ENCODE peak calls at places on chromosomes 6 and 20, in nine cellular contexts. One of them, this sample, is unnamed.

GRCh38 chr20:61297981-61298380 is 45.9 kb downstream of the CDH4 start:
- DNase-seq in IMR-90: peak; percentile 35
- DNase-seq in CD8-positive, alpha-beta memory T cell: no peak
- DNase-seq in CD4-positive, alpha-beta memory T cell: no peak
- DNase-seq in cardiac muscle cell: no peak
- DNase-seq in HepG2: no peak
- DNase-seq in ovary: no peak
- DNase-seq in HCT116: no peak
- DNase-seq in neuronal stem cell: no peak
- DNase-seq in this sample: peak; percentile 96

GRCh38 chr6:42201382-42201781 is 6.6 kb upstream of the GUCA1B start:
- DNase-seq in IMR-90: peak; percentile 30
- DNase-seq in CD8-positive, alpha-beta memory T cell: no peak
- DNase-seq in CD4-positive, alpha-beta memory T cell: no peak
- DNase-seq in cardiac muscle cell: no peak
- DNase-seq in HepG2: no peak
- DNase-seq in ovary: no peak
- DNase-seq in HCT116: no peak
- DNase-seq in neuronal stem cell: no peak
- DNase-seq in this sample: peak; percentile 45

GRCh38 chr20:41480054-41480770 is 113.6 kb upstream of the EMILIN3 start:
- DNase-seq in IMR-90: no peak
- DNase-seq in CD8-positive, alpha-beta memory T cell: no peak
- DNase-seq in CD4-positive, alpha-beta memory T cell: no peak
- DNase-seq in cardiac muscle cell: peak; percentile 12
- DNase-seq in HepG2: no peak
- DNase-seq in ovary: no peak
- DNase-seq in HCT116: no peak
- DNase-seq in neuronal stem cell: no peak
- DNase-seq in this sample: no peak

GRCh38 chr6:160121981-160122380 is 366 bp downstream of the SLC22A1 start:
- DNase-seq in IMR-90: no peak
- DNase-seq in CD8-positive, alpha-beta memory T cell: no peak
- DNase-seq in CD4-positive, alpha-beta memory T cell: no peak
- DNase-seq in cardiac muscle cell: no peak
- DNase-seq in HepG2: no peak
- DNase-seq in ovary: no peak
- DNase-seq in HCT116: no peak
- DNase-seq in neuronal stem cell: no peak
- DNase-seq in this sample: no peak

GRCh38 chr20:2762578-2763131 is 37.8 kb downstream of the CPXM1 start:
- DNase-seq in IMR-90: no peak
- DNase-seq in CD8-positive, alpha-beta memory T cell: no peak
- DNase-seq in CD4-positive, alpha-beta memory T cell: no peak
- DNase-seq in cardiac muscle cell: no peak
- DNase-seq in HepG2: no peak
- DNase-seq in ovary: no peak
- DNase-seq in HCT116: no peak
- DNase-seq in neuronal stem cell: no peak
- DNase-seq in this sample: no peak

GRCh38 chr20:51022803-51023616 is at the start of gene KCNG1:
- DNase-seq in IMR-90: peak; percentile 75
- DNase-seq in CD8-positive, alpha-beta memory T cell: no peak
- DNase-seq in CD4-positive, alpha-beta memory T cell: peak; percentile 1
- DNase-seq in cardiac muscle cell: peak; percentile 95
- DNase-seq in HepG2: no peak
- DNase-seq in ovary: no peak
- DNase-seq in HCT116: peak; percentile 49
- DNase-seq in neuronal stem cell: peak; percentile 78
- DNase-seq in this sample: peak; percentile 67

GRCh38 chr6:37531026-37531425 is 31.3 kb upstream of the CCDC167 start:
- DNase-seq in IMR-90: peak; percentile 43
- DNase-seq in CD8-positive, alpha-beta memory T cell: no peak
- DNase-seq in CD4-positive, alpha-beta memory T cell: no peak
- DNase-seq in cardiac muscle cell: no peak
- DNase-seq in HepG2: no peak
- DNase-seq in ovary: no peak
- DNase-seq in HCT116: no peak
- DNase-seq in neuronal stem cell: no peak
- DNase-seq in this sample: peak; percentile 77

GRCh38 chr6:104409913-104410312 is 449.8 kb downstream of the HACE1 start:
- DNase-seq in IMR-90: no peak
- DNase-seq in CD8-positive, alpha-beta memory T cell: no peak
- DNase-seq in CD4-positive, alpha-beta memory T cell: no peak
- DNase-seq in cardiac muscle cell: no peak
- DNase-seq in HepG2: no peak
- DNase-seq in ovary: no peak
- DNase-seq in HCT116: no peak
- DNase-seq in neuronal stem cell: no peak
- DNase-seq in this sample: no peak

GRCh38 chr6:96153775-96154174 is 138.0 kb downstream of the FUT9 start:
- DNase-seq in IMR-90: no peak
- DNase-seq in CD8-positive, alpha-beta memory T cell: no peak
- DNase-seq in CD4-positive, alpha-beta memory T cell: no peak
- DNase-seq in cardiac muscle cell: no peak
- DNase-seq in HepG2: no peak
- DNase-seq in ovary: no peak
- DNase-seq in HCT116: no peak
- DNase-seq in neuronal stem cell: no peak
- DNase-seq in this sample: no peak

GRCh38 chr6:125872259-125872921 is 81.6 kb downstream of the NCOA7 start:
- DNase-seq in IMR-90: peak; percentile 25
- DNase-seq in CD8-positive, alpha-beta memory T cell: no peak
- DNase-seq in CD4-positive, alpha-beta memory T cell: no peak
- DNase-seq in cardiac muscle cell: no peak
- DNase-seq in HepG2: no peak
- DNase-seq in ovary: no peak
- DNase-seq in HCT116: no peak
- DNase-seq in neuronal stem cell: no peak
- DNase-seq in this sample: peak; percentile 56

GRCh38 chr6:134211297-134211696 is 106.6 kb downstream of the SGK1 start:
- DNase-seq in IMR-90: no peak
- DNase-seq in CD8-positive, alpha-beta memory T cell: no peak
- DNase-seq in CD4-positive, alpha-beta memory T cell: no peak
- DNase-seq in cardiac muscle cell: no peak
- DNase-seq in HepG2: no peak
- DNase-seq in ovary: no peak
- DNase-seq in HCT116: no peak
- DNase-seq in neuronal stem cell: no peak
- DNase-seq in this sample: no peak

GRCh38 chr6:108408453-108408852 is 113.6 kb downstream of the AFG1L start:
- DNase-seq in IMR-90: peak; percentile 38
- DNase-seq in CD8-positive, alpha-beta memory T cell: no peak
- DNase-seq in CD4-positive, alpha-beta memory T cell: no peak
- DNase-seq in cardiac muscle cell: no peak
- DNase-seq in HepG2: peak; percentile 20
- DNase-seq in ovary: no peak
- DNase-seq in HCT116: no peak
- DNase-seq in neuronal stem cell: no peak
- DNase-seq in this sample: peak; percentile 42

GRCh38 chr20:22728146-22728745 is 143.9 kb upstream of the FOXA2 start:
- DNase-seq in IMR-90: no peak
- DNase-seq in CD8-positive, alpha-beta memory T cell: no peak
- DNase-seq in CD4-positive, alpha-beta memory T cell: no peak
- DNase-seq in cardiac muscle cell: no peak
- DNase-seq in HepG2: no peak
- DNase-seq in ovary: no peak
- DNase-seq in HCT116: no peak
- DNase-seq in neuronal stem cell: no peak
- DNase-seq in this sample: no peak

GRCh38 chr20:2688041-2688591 is 4.5 kb upstream of the EBF4 start:
- DNase-seq in IMR-90: peak; percentile 29
- DNase-seq in CD8-positive, alpha-beta memory T cell: peak; percentile 84
- DNase-seq in CD4-positive, alpha-beta memory T cell: peak; percentile 84
- DNase-seq in cardiac muscle cell: peak; percentile 74
- DNase-seq in HepG2: no peak
- DNase-seq in ovary: peak; percentile 49
- DNase-seq in HCT116: peak; percentile 15
- DNase-seq in neuronal stem cell: no peak
- DNase-seq in this sample: peak; percentile 51

GRCh38 chr20:45611054-45611453 is 18.5 kb upstream of the WFDC10A start:
- DNase-seq in IMR-90: peak; percentile 75
- DNase-seq in CD8-positive, alpha-beta memory T cell: no peak
- DNase-seq in CD4-positive, alpha-beta memory T cell: no peak
- DNase-seq in cardiac muscle cell: no peak
- DNase-seq in HepG2: no peak
- DNase-seq in ovary: no peak
- DNase-seq in HCT116: peak; percentile 39
- DNase-seq in neuronal stem cell: no peak
- DNase-seq in this sample: peak; percentile 88

GRCh38 chr20:4112490-4113420 is 97.4 kb upstream of the RNF24 start:
- DNase-seq in IMR-90: peak; percentile 58
- DNase-seq in CD8-positive, alpha-beta memory T cell: no peak
- DNase-seq in CD4-positive, alpha-beta memory T cell: no peak
- DNase-seq in cardiac muscle cell: no peak
- DNase-seq in HepG2: no peak
- DNase-seq in ovary: peak; percentile 52
- DNase-seq in HCT116: no peak
- DNase-seq in neuronal stem cell: no peak
- DNase-seq in this sample: peak; percentile 65

GRCh38 chr6:128111096-128111495 is 210.2 kb upstream of the THEMIS start:
- DNase-seq in IMR-90: peak; percentile 5
- DNase-seq in CD8-positive, alpha-beta memory T cell: no peak
- DNase-seq in CD4-positive, alpha-beta memory T cell: no peak
- DNase-seq in cardiac muscle cell: no peak
- DNase-seq in HepG2: no peak
- DNase-seq in ovary: no peak
- DNase-seq in HCT116: no peak
- DNase-seq in neuronal stem cell: no peak
- DNase-seq in this sample: peak; percentile 35

GRCh38 chr6:110093981-110094380 is 85.5 kb downstream of the WASF1 start:
- DNase-seq in IMR-90: no peak
- DNase-seq in CD8-positive, alpha-beta memory T cell: no peak
- DNase-seq in CD4-positive, alpha-beta memory T cell: no peak
- DNase-seq in cardiac muscle cell: no peak
- DNase-seq in HepG2: no peak
- DNase-seq in ovary: no peak
- DNase-seq in HCT116: no peak
- DNase-seq in neuronal stem cell: no peak
- DNase-seq in this sample: no peak

GRCh38 chr6:2140438-2141128 is 104.8 kb downstream of the GMDS start:
- DNase-seq in IMR-90: no peak
- DNase-seq in CD8-positive, alpha-beta memory T cell: no peak
- DNase-seq in CD4-positive, alpha-beta memory T cell: no peak
- DNase-seq in cardiac muscle cell: peak; percentile 22
- DNase-seq in HepG2: peak; percentile 43
- DNase-seq in ovary: no peak
- DNase-seq in HCT116: no peak
- DNase-seq in neuronal stem cell: no peak
- DNase-seq in this sample: no peak

GRCh38 chr6:17930321-17930993 is 57.0 kb downstream of the KIF13A start:
- DNase-seq in IMR-90: peak; percentile 40
- DNase-seq in CD8-positive, alpha-beta memory T cell: no peak
- DNase-seq in CD4-positive, alpha-beta memory T cell: no peak
- DNase-seq in cardiac muscle cell: no peak
- DNase-seq in HepG2: peak; percentile 72
- DNase-seq in ovary: no peak
- DNase-seq in HCT116: no peak
- DNase-seq in neuronal stem cell: no peak
- DNase-seq in this sample: peak; percentile 72

GRCh38 chr6:75855047-75855446 is 106.0 kb downstream of the MYO6 start:
- DNase-seq in IMR-90: peak; percentile 77
- DNase-seq in CD8-positive, alpha-beta memory T cell: no peak
- DNase-seq in CD4-positive, alpha-beta memory T cell: peak; percentile 10
- DNase-seq in cardiac muscle cell: peak; percentile 89
- DNase-seq in HepG2: peak; percentile 59
- DNase-seq in ovary: no peak
- DNase-seq in HCT116: peak; percentile 48
- DNase-seq in neuronal stem cell: peak; percentile 37
- DNase-seq in this sample: peak; percentile 86

GRCh38 chr6:105883966-105884365 is 202.2 kb upstream of the PRDM1 start:
- DNase-seq in IMR-90: no peak
- DNase-seq in CD8-positive, alpha-beta memory T cell: no peak
- DNase-seq in CD4-positive, alpha-beta memory T cell: no peak
- DNase-seq in cardiac muscle cell: no peak
- DNase-seq in HepG2: no peak
- DNase-seq in ovary: no peak
- DNase-seq in HCT116: no peak
- DNase-seq in neuronal stem cell: no peak
- DNase-seq in this sample: no peak
- H3K4me3 ChIP-seq in IMR-90: no peak overlapping the region
- H3K4me3 ChIP-seq in CD8-positive, alpha-beta memory T cell: no peak overlapping the region
- H3K4me3 ChIP-seq in CD4-positive, alpha-beta memory T cell: no peak overlapping the region
- H3K4me3 ChIP-seq in cardiac muscle cell: no peak overlapping the region
- H3K4me3 ChIP-seq in HepG2: no peak overlapping the region
- H3K4me3 ChIP-seq in ovary: no peak overlapping the region
- H3K4me3 ChIP-seq in HCT116: no peak overlapping the region
- H3K4me3 ChIP-seq in neuronal stem cell: no peak overlapping the region
- H3K4me3 ChIP-seq in this sample: no peak overlapping the region

GRCh38 chr20:57785720-57786119 is 75.9 kb upstream of the PMEPA1 start:
- DNase-seq in IMR-90: no peak
- DNase-seq in CD8-positive, alpha-beta memory T cell: no peak
- DNase-seq in CD4-positive, alpha-beta memory T cell: no peak
- DNase-seq in cardiac muscle cell: no peak
- DNase-seq in HepG2: no peak
- DNase-seq in ovary: no peak
- DNase-seq in HCT116: no peak
- DNase-seq in neuronal stem cell: no peak
- DNase-seq in this sample: no peak
- H3K4me1 ChIP-seq in IMR-90: no peaks in the 10 kb centered on the region
- H3K4me1 ChIP-seq in CD8-positive, alpha-beta memory T cell: no peaks in the 10 kb centered on the region
- H3K4me1 ChIP-seq in CD4-positive, alpha-beta memory T cell: no peaks in the 10 kb centered on the region
- H3K4me1 ChIP-seq in cardiac muscle cell: no peaks in the 10 kb centered on the region
- H3K4me1 ChIP-seq in HepG2: no peaks in the 10 kb centered on the region
- H3K4me1 ChIP-seq in ovary: peaks cover 9% of the 10 kb centered on the region
- H3K4me1 ChIP-seq in HCT116: no peaks in the 10 kb centered on the region
- H3K4me1 ChIP-seq in neuronal stem cell: no peaks in the 10 kb centered on the region
- H3K4me1 ChIP-seq in this sample: no peaks in the 10 kb centered on the region

DNA sequence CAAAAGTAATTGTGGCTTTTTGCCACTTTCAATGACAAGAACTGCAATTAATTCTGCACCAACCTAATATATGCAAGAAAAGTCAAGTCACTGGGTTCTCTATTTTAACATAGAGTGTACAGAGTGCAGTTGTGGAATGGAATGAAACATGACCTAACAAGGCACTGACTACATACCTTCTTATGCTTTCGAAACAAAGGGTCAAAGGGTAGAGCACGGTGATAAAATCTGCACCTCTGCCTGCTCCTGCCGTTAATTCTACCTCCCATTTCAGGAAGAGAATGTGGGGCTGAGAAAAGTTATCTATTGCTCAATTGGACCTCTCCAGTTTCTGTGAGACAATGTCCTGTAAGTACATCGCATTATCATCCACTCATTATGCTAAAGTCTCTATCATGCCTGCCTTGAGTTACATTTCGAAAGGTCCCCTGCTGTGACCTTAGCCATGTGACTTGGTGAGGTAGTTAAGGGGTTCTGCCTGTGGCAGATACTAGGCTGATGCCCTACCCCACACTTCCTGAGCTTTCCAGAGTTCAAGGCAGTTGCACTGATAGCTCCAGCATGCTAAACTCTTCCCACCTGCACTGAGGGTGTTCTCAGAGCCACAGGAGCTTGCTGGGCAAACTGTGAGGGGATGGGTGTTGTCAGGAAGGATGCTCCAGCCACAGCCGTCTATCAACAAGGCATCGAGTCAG is 14.0 kb upstream of the MOCS1 start:
- DNase-seq in IMR-90: no peak
- DNase-seq in CD8-positive, alpha-beta memory T cell: no peak
- DNase-seq in CD4-positive, alpha-beta memory T cell: no peak
- DNase-seq in cardiac muscle cell: no peak
- DNase-seq in HepG2: peak; percentile 62
- DNase-seq in ovary: no peak
- DNase-seq in HCT116: no peak
- DNase-seq in neuronal stem cell: no peak
- DNase-seq in this sample: no peak
- H3K4me3 ChIP-seq in IMR-90: no peak overlapping the region
- H3K4me3 ChIP-seq in CD8-positive, alpha-beta memory T cell: no peak overlapping the region
- H3K4me3 ChIP-seq in CD4-positive, alpha-beta memory T cell: no peak overlapping the region
- H3K4me3 ChIP-seq in cardiac muscle cell: no peak overlapping the region
- H3K4me3 ChIP-seq in HepG2: no peak overlapping the region
- H3K4me3 ChIP-seq in ovary: no peak overlapping the region
- H3K4me3 ChIP-seq in HCT116: no peak overlapping the region
- H3K4me3 ChIP-seq in neuronal stem cell: no peak overlapping the region
- H3K4me3 ChIP-seq in this sample: no peak overlapping the region

GRCh38 chr6:112235956-112236355 is 18.4 kb downstream of the LAMA4 start:
- DNase-seq in IMR-90: peak; percentile 83
- DNase-seq in CD8-positive, alpha-beta memory T cell: no peak
- DNase-seq in CD4-positive, alpha-beta memory T cell: no peak
- DNase-seq in cardiac muscle cell: no peak
- DNase-seq in HepG2: no peak
- DNase-seq in ovary: no peak
- DNase-seq in HCT116: no peak
- DNase-seq in neuronal stem cell: no peak
- DNase-seq in this sample: peak; percentile 78
- H3K4me1 ChIP-seq in IMR-90: peaks cover 15% of the 10 kb centered on the region
- H3K4me1 ChIP-seq in CD8-positive, alpha-beta memory T cell: no peaks in the 10 kb centered on the region
- H3K4me1 ChIP-seq in CD4-positive, alpha-beta memory T cell: no peaks in the 10 kb centered on the region
- H3K4me1 ChIP-seq in cardiac muscle cell: no peaks in the 10 kb centered on the region
- H3K4me1 ChIP-seq in HepG2: no peaks in the 10 kb centered on the region
- H3K4me1 ChIP-seq in ovary: peaks cover 15% of the 10 kb centered on the region
- H3K4me1 ChIP-seq in HCT116: peaks cover 15% of the 10 kb centered on the region
- H3K4me1 ChIP-seq in neuronal stem cell: peaks cover 2% of the 10 kb centered on the region
- H3K4me1 ChIP-seq in this sample: peaks cover 44% of the 10 kb centered on the region

This sample was measured in fibroblast of lung.